ENCODE peak calls at places on chromosomes 4 and X, in six cellular contexts. One of them, this sample, is unnamed.

GRCh38 chr4:38865445-38865844 is 2.2 kb upstream of the FAM114A1 start:
- DNase-seq in HepG2: peak; percentile 25
- DNase-seq in GM12891: no peak
- DNase-seq in H1: no peak
- DNase-seq in GM12878: no peak
- DNase-seq in K562: no peak
- DNase-seq in this sample: no peak

GRCh38 chrX:42759881-42760280 is 18.1 kb downstream of the PPP1R2C start:
- DNase-seq in HepG2: no peak
- DNase-seq in K562: no peak
- DNase-seq in GM12878: no peak
- DNase-seq in GM12891: no peak
- DNase-seq in H1: no peak
- DNase-seq in this sample: no peak

GRCh38 chrX:48919947-48920712 is 1.3 kb upstream of the PIM2 start:
- DNase-seq in GM12891: no peak
- DNase-seq in K562: peak; percentile 26
- DNase-seq in GM12878: no peak
- DNase-seq in HepG2: no peak
- DNase-seq in H1: no peak
- DNase-seq in this sample: no peak

GRCh38 chr4:24560770-24561415 is 23.5 kb downstream of the DHX15 start:
- DNase-seq in HepG2: no peak
- DNase-seq in K562: no peak
- DNase-seq in GM12891: no peak
- DNase-seq in H1: no peak
- DNase-seq in GM12878: no peak
- DNase-seq in this sample: no peak

GRCh38 chrX:103012945-103013344 is 51.0 kb downstream of the BEX1 start:
- DNase-seq in K562: no peak
- DNase-seq in GM12878: no peak
- DNase-seq in GM12891: no peak
- DNase-seq in H1: no peak
- DNase-seq in HepG2: no peak
- DNase-seq in this sample: no peak

GRCh38 chrX:30673405-30673804 is 20.2 kb downstream of the GK start:
- DNase-seq in H1: no peak
- DNase-seq in HepG2: no peak
- DNase-seq in GM12878: no peak
- DNase-seq in GM12891: no peak
- DNase-seq in K562: no peak
- DNase-seq in this sample: no peak

GRCh38 chr4:71501992-71502391 is 163.2 kb downstream of the SLC4A4 start:
- DNase-seq in GM12891: no peak
- DNase-seq in GM12878: no peak
- DNase-seq in H1: no peak
- DNase-seq in K562: no peak
- DNase-seq in HepG2: no peak
- DNase-seq in this sample: no peak

GRCh38 chr4:175035907-175036306 is 117.7 kb downstream of the ADAM29 start:
- DNase-seq in GM12878: peak; percentile 5
- DNase-seq in GM12891: no peak
- DNase-seq in H1: no peak
- DNase-seq in HepG2: no peak
- DNase-seq in K562: no peak
- DNase-seq in this sample: no peak

GRCh38 chr4:109418588-109418987 is 15.0 kb upstream of the SEC24B start:
- DNase-seq in GM12891: no peak
- DNase-seq in GM12878: no peak
- DNase-seq in H1: no peak
- DNase-seq in K562: no peak
- DNase-seq in HepG2: no peak
- DNase-seq in this sample: no peak
- TF ChIP-seq TAF1 in GM12891: no peak
- TF ChIP-seq TAF1 in GM12878: no peak
- TF ChIP-seq TAF1 in H1: no peak
- TF ChIP-seq TAF1 in K562: no peak
- TF ChIP-seq TAF1 in HepG2: no peak
- TF ChIP-seq TAF1 in this sample: no peak

DNA sequence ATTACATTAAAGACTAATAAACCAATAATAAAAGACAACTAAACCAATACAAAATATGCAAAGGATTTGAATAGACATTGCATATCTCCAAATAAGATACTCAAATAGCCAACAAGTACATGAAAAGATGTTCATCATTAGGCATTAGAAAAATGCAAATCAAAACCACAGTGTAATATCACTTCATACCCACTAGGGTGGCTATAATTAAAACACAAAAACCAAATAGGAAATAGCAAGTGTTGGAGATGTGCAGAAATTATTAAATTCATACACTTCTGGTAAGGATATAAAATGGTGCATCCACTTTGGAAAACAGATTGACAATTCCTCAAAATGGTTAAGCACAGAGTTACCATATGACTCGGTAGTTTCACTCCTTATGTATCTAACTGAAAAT is 860.8 kb upstream of the DIAPH2 start:
- DNase-seq in HepG2: no peak
- DNase-seq in H1: no peak
- DNase-seq in GM12878: no peak
- DNase-seq in K562: no peak
- DNase-seq in GM12891: no peak
- DNase-seq in this sample: no peak
- TF ChIP-seq POLR2A in HepG2: no peak
- TF ChIP-seq POLR2A in H1: no peak
- TF ChIP-seq POLR2A in GM12878: no peak
- TF ChIP-seq POLR2A in K562: no peak
- TF ChIP-seq POLR2A in GM12891: no peak
- TF ChIP-seq POLR2A in this sample: no peak

GRCh38 chr4:184838249-184839074 is 12.7 kb upstream of the ACSL1 start:
- DNase-seq in K562: peak; percentile 40
- DNase-seq in GM12891: no peak
- DNase-seq in H1: no peak
- DNase-seq in GM12878: no peak
- DNase-seq in HepG2: peak; percentile 98
- DNase-seq in this sample: no peak
- TF ChIP-seq TAF1 in K562: no peak
- TF ChIP-seq TAF1 in GM12891: no peak
- TF ChIP-seq TAF1 in H1: no peak
- TF ChIP-seq TAF1 in GM12878: no peak
- TF ChIP-seq TAF1 in HepG2: no peak
- TF ChIP-seq TAF1 in this sample: no peak

GRCh38 chr4:161097821-161098220 is 1066.0 kb downstream of the FSTL5 start:
- DNase-seq in HepG2: no peak
- DNase-seq in GM12878: no peak
- DNase-seq in K562: no peak
- DNase-seq in GM12891: no peak
- DNase-seq in H1: no peak
- DNase-seq in this sample: no peak
- TF ChIP-seq POLR2A in HepG2: no peak
- TF ChIP-seq POLR2A in GM12878: no peak
- TF ChIP-seq POLR2A in K562: no peak
- TF ChIP-seq POLR2A in GM12891: no peak
- TF ChIP-seq POLR2A in H1: no peak
- TF ChIP-seq POLR2A in this sample: no peak

DNA sequence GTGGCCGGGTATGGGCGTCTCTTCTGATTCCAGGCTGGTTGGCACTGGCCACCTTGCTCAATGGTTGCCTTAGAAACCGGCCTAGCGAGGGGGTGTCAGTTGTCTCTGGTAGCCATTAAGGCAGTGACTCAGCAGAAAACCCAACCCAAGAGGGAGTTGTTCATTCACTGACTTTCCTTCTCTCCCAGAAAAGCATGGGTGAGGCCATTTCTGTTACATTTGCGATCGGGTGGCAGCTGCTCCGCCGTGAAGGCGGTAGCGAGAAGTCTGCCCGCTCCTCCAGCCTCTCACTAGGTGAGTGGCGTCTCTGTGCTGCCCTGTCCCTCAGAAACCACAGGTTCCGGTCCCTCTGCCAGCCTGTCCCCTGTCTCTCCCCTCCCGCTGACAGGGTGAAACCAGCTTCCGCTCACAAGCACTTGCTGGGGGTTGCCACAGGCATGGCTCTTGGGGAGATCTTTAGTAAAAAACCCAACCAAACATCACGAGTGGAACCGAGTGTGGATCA is 17.4 kb downstream of the IRAK1 start:
- DNase-seq in K562: peak; percentile 54
- DNase-seq in GM12891: no peak
- DNase-seq in H1: no peak
- DNase-seq in HepG2: no peak
- DNase-seq in GM12878: no peak
- DNase-seq in this sample: no peak
- TF ChIP-seq TAF1 in K562: no peak
- TF ChIP-seq TAF1 in GM12891: no peak
- TF ChIP-seq TAF1 in H1: no peak
- TF ChIP-seq TAF1 in HepG2: no peak
- TF ChIP-seq TAF1 in GM12878: no peak
- TF ChIP-seq TAF1 in this sample: no peak